ENCODE peak calls at places on chromosomes 3 and 15, in seven cellular contexts. B is activated effector memory CD4-positive, alpha-beta T cell treated with anti-CD3 and anti-CD28 coated beads, Interleukin-2, amount 50 U/mL, for 16 hours; C is endothelial cell; X is M059J; Y is renal cortical epithelial cell; P is colonic mucosa; K is GM04504. D is an unnamed sample.

GRCh38 chr3:110526732-110527727 is 544.6 kb upstream of the NECTIN3 start:
- DNase-seq in B (no peak), C (no peak), X (peak), Y (peak), P (no peak), K (peak), D (no peak)

GRCh38 chr15:89143503-89144162 is 55.4 kb downstream of the ABHD2 start:
- DNase-seq in B (no peak), C (no peak), X (peak), Y (no peak), P (no peak), K (peak), D (no peak)

GRCh38 chr3:126432901-126433480 is 38.3 kb downstream of the CFAP100 start:
- DNase-seq in B (no peak), C (no peak), X (no peak), Y (no peak), P (no peak), K (no peak), D (peak)

GRCh38 chr15:68408971-68409370 is 23.0 kb downstream of the ITGA11 start:
- DNase-seq in B (peak), C (no peak), X (no peak), Y (no peak), P (peak), K (no peak), D (peak)

GRCh38 chr15:73021139-73021621 is 31.1 kb upstream of the NEO1 start:
- DNase-seq in B (no peak), C (peak), X (no peak), Y (no peak), P (no peak), K (no peak), D (no peak)

GRCh38 chr3:102006812-102007485 is 157.6 kb downstream of the NFKBIZ start:
- DNase-seq in B (no peak), C (no peak), X (peak), Y (peak), P (no peak), K (peak), D (no peak)

GRCh38 chr3:167653750-167654149 is at the start of gene WDR49:
- DNase-seq in B (no peak), C (no peak), X (peak), Y (peak), P (no peak), K (no peak), D (no peak)

GRCh38 chr3:37862712-37863551 is 1.3 kb downstream of the CTDSPL start:
- DNase-seq in B (no peak), C (no peak), X (peak), Y (peak), P (peak), K (no peak), D (no peak)

GRCh38 chr3:159586587-159587202 is 401.9 kb upstream of the IL12A start:
- DNase-seq in B (no peak), C (peak), X (peak), Y (peak), P (no peak), K (no peak), D (no peak)

GRCh38 chr3:40505599-40506462 is at the start of gene ZNF620:
- DNase-seq in B (peak), C (peak), X (peak), Y (peak), P (peak), K (no peak), D (peak)

GRCh38 chr3:185351371-185351770 is 11.6 kb upstream of the MAP3K13 start:
- DNase-seq in B (no peak), C (no peak), X (peak), Y (peak), P (no peak), K (no peak), D (no peak)

GRCh38 chr15:75065467-75065850 is 42.1 kb downstream of the PPCDC start:
- DNase-seq in B (no peak), C (no peak), X (peak), Y (peak), P (no peak), K (no peak), D (no peak)

GRCh38 chr15:63107895-63108546 is 13.6 kb upstream of the LACTB start:
- DNase-seq in B (no peak), C (no peak), X (peak), Y (peak), P (peak), K (peak), D (no peak)

GRCh38 chr3:108180214-108180613 is 42.0 kb downstream of the IFT57 start:
- DNase-seq in B (no peak), C (no peak), X (peak), Y (peak), P (no peak), K (peak), D (no peak)

GRCh38 chr15:74168673-74169274 is 4.7 kb upstream of the ISLR start:
- DNase-seq in B (no peak), C (no peak), X (no peak), Y (no peak), P (no peak), K (no peak), D (no peak)

GRCh38 chr15:83372434-83372873 is 74.7 kb upstream of the SH3GL3 start:
- DNase-seq in B (no peak), C (no peak), X (peak), Y (peak), P (no peak), K (no peak), D (no peak)

GRCh38 chr3:45210308-45211038 is 15.6 kb downstream of the TMEM158 start:
- DNase-seq in B (peak), C (peak), X (peak), Y (peak), P (peak), K (no peak), D (peak)

GRCh38 chr15:101038327-101039003 is 119.3 kb downstream of the LRRK1 start:
- DNase-seq in B (no peak), C (no peak), X (no peak), Y (no peak), P (peak), K (no peak), D (peak)

GRCh38 chr3:18778094-18778493 is 353.0 kb upstream of the SATB1 start:
- DNase-seq in B (no peak), C (no peak), X (no peak), Y (no peak), P (no peak), K (no peak), D (no peak)

GRCh38 chr3:35785540-35785939 is 146.2 kb downstream of the ARPP21 start:
- DNase-seq in B (no peak), C (no peak), X (no peak), Y (no peak), P (no peak), K (no peak), D (no peak)

GRCh38 chr3:152400912-152401311 is 132.2 kb downstream of the MBNL1 start:
- DNase-seq in B (no peak), C (no peak), X (peak), Y (no peak), P (no peak), K (peak), D (no peak)

GRCh38 chr3:175526609-175527280 is 667.6 kb downstream of the NAALADL2 start:
- DNase-seq in B (no peak), C (no peak), X (peak), Y (peak), P (no peak), K (no peak), D (no peak)

GRCh38 chr15:46961795-46962194 is 755.5 kb upstream of the SEMA6D start:
- DNase-seq in B (no peak), C (no peak), X (no peak), Y (no peak), P (no peak), K (no peak), D (no peak)

GRCh38 chr3:194482196-194482593 is 4.6 kb downstream of the ATP13A3 start:
- DNase-seq in B (no peak), C (no peak), X (peak), Y (no peak), P (no peak), K (no peak), D (no peak)

GRCh38 chr15:47903369-47903768 is 186.1 kb downstream of the SEMA6D start:
- DNase-seq in B (no peak), C (no peak), X (no peak), Y (no peak), P (no peak), K (no peak), D (no peak)

GRCh38 chr3:184737063-184737462 is 25.2 kb upstream of the MAGEF1 start:
- DNase-seq in B (no peak), C (no peak), X (peak), Y (no peak), P (no peak), K (no peak), D (peak)

GRCh38 chr3:192299921-192300320 is 427.4 kb downstream of the FGF12 start:
- DNase-seq in B (no peak), C (no peak), X (no peak), Y (no peak), P (no peak), K (no peak), D (no peak)

GRCh38 chr15:84598250-84598649 is 2.6 kb upstream of the ZSCAN2 start:
- DNase-seq in B (no peak), C (no peak), X (peak), Y (peak), P (no peak), K (no peak), D (no peak)

GRCh38 chr3:42935472-42935871 is 29.5 kb downstream of the ZNF662 start:
- DNase-seq in B (no peak), C (no peak), X (no peak), Y (no peak), P (no peak), K (no peak), D (no peak)

GRCh38 chr3:10234526-10235230 is 13.6 kb upstream of the TATDN2 start:
- DNase-seq in B (no peak), C (no peak), X (no peak), Y (no peak), P (no peak), K (no peak), D (no peak)

GRCh38 chr15:25939122-25939521 is 76.0 kb upstream of the ATP10A start:
- DNase-seq in B (no peak), C (no peak), X (no peak), Y (no peak), P (no peak), K (no peak), D (no peak)

GRCh38 chr3:45659661-45660566 is 29.3 kb upstream of the SACM1L start:
- DNase-seq in B (peak), C (peak), X (peak), Y (peak), P (peak), K (no peak), D (peak)

GRCh38 chr3:141127344-141128125 is 76.4 kb downstream of the SPSB4 start:
- DNase-seq in B (no peak), C (no peak), X (no peak), Y (no peak), P (no peak), K (no peak), D (no peak)

GRCh38 chr3:111737712-111738097 is 121.4 kb upstream of the PHLDB2 start:
- DNase-seq in B (no peak), C (no peak), X (peak), Y (peak), P (no peak), K (peak), D (peak)

GRCh38 chr3:187186801-187187421 is 10.4 kb upstream of the RTP1 start:
- DNase-seq in B (no peak), C (no peak), X (peak), Y (peak), P (peak), K (peak), D (peak)